ENCODE peak calls at places on chromosomes 12 and 14, in eight cellular contexts. G is mucosa of descending colon, B is heart left ventricle, Q is HCT116, L is A673, W is fibroblast of lung, V is keratinocyte, T is HepG2. F is an unnamed sample.

GRCh38 chr12:108457006-108457733 is 57.9 kb upstream of the FICD start:
- DNase-seq in G (no peak), B (no peak), Q (peak; percentile 33), L (peak; percentile 89), W (peak; percentile 26), V (no peak), T (peak; percentile 69), F (no peak)

GRCh38 chr12:54773593-54773992 is 80.7 kb upstream of the MUCL1 start:
- DNase-seq in G (no peak), B (no peak), Q (no peak), L (no peak), W (no peak), V (no peak), T (no peak), F (no peak)

GRCh38 chr14:85731198-85731597 is 201.3 kb downstream of the FLRT2 start:
- DNase-seq in G (no peak), B (peak; percentile 45), Q (no peak), L (no peak), W (peak; percentile 85), V (no peak), T (no peak), F (no peak)

GRCh38 chr12:117774986-117775775 is 193.6 kb downstream of the KSR2 start:
- DNase-seq in G (no peak), B (no peak), Q (no peak), L (no peak), W (peak; percentile 1), V (no peak), T (no peak), F (no peak)

GRCh38 chr14:89386214-89386886 is 30.7 kb downstream of the FOXN3 start:
- DNase-seq in G (no peak), B (no peak), Q (no peak), L (no peak), W (peak; percentile 67), V (no peak), T (no peak), F (no peak)

GRCh38 chr14:103220982-103221641 is 97.9 kb downstream of the TNFAIP2 start:
- DNase-seq in G (no peak), B (no peak), Q (no peak), L (no peak), W (no peak), V (no peak), T (no peak), F (no peak)

GRCh38 chr14:102817942-102818940 is 41.0 kb downstream of the TRAF3 start:
- DNase-seq in G (no peak), B (no peak), Q (no peak), L (no peak), W (peak; percentile 60), V (no peak), T (no peak), F (no peak)

GRCh38 chr12:27542628-27543027 is 18.6 kb downstream of the PPFIBP1 start:
- DNase-seq in G (no peak), B (no peak), Q (no peak), L (no peak), W (peak; percentile 99), V (peak; percentile 69), T (no peak), F (no peak)

GRCh38 chr12:4587108-4587507 is 25.1 kb downstream of the DYRK4 start:
- DNase-seq in G (no peak), B (no peak), Q (no peak), L (no peak), W (no peak), V (no peak), T (no peak), F (no peak)

GRCh38 chr14:26385302-26385701 is 212.5 kb downstream of the NOVA1 start:
- DNase-seq in G (no peak), B (no peak), Q (no peak), L (no peak), W (no peak), V (no peak), T (no peak), F (no peak)

GRCh38 chr12:94109154-94109553 is 39.2 kb upstream of the PLXNC1 start:
- DNase-seq in G (no peak), B (no peak), Q (no peak), L (no peak), W (peak; percentile 77), V (no peak), T (no peak), F (no peak)

DNA sequence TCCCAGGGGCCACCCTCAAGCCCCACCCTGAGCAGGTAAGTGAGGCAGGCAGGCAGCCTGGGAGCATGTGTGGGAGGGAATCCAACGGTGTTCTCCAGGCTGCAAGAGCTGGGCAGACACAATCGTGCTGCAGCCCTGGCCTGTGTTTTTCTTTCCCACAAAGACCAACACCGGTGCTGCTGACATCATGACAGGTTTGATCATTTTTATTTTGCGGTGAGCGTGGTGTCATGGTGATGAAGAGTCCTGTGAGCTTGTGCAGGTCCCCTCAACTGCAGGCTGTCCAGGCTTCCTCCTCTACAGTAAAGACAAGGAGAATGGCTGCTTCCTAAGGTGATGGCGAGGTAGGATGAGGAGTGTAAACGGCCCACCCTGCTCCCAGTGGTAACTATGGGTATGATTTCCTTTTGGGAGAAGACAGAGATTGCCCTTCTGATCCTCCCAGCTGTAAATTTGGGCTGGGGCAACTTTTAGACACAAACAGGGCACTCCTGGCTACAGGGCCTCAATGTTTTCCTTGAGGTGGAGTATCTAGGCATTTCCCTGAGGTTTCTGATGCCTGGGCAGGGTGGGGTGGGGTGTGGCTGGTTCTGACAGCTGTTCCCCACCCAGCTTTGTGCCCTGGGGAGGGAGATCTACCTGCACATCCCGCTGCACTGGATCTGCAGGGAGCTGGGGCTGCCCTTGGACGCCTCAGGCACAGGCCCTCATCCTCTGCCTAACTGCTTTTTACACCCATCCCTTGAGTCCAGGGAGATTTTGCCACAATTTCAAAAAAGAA is 109.1 kb downstream of the VCPKMT start:
- DNase-seq in G (peak; percentile 85), B (no peak), Q (no peak), L (no peak), W (no peak), V (peak; percentile 73), T (no peak), F (no peak)
- TF ChIP-seq CTCF in G (no peak), B (no peak), Q (peak; percentile 47), L (no peak), W (no peak), V (peak; percentile 53), T (peak; percentile 3), F (no peak)

DNA sequence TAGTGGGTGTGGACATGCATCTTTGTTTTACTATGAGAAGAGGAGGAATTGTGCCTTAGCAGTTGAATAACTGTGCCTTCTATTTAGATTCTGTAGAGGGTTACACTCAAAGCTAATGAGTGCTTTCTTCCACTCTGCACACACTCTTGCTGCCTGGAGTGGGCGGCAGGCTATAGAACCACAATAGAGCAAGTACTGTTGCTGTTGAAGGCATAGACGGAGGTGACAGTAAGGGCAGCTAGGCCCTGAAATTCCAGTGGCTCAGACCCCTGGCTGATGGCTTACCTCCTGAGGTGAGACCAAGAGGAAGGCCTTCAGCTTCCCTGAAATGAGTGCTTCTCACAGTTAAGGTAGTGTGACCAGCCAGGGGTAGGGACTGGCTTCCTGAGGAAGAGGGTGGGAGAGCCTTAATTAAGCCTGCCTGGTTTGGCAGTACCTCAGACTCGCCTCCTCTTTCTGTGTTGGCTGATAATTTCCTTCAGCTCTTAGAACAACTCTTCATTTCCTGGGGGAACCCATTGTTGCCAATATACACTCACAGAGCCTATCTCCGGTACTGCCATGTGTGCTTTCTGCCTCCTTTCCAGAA is 24.7 kb downstream of the SUSD6 start:
- DNase-seq in G (no peak), B (peak; percentile 27), Q (no peak), L (no peak), W (no peak), V (no peak), T (no peak), F (no peak)
- H3K4me1 ChIP-seq in G (peaks cover 62% of the 10 kb centered on the region), B (peaks cover 92% of the 10 kb centered on the region), Q (no peaks in the 10 kb centered on the region), L (peaks cover 11% of the 10 kb centered on the region), W (peaks cover 28% of the 10 kb centered on the region), V (peaks cover 13% of the 10 kb centered on the region), T (peaks cover 87% of the 10 kb centered on the region), F (peaks cover 4% of the 10 kb centered on the region)

GRCh38 chr12:53211476-53212381 is 4.7 kb upstream of the ITGB7 start:
- DNase-seq in G (no peak), B (no peak), Q (no peak), L (no peak), W (no peak), V (no peak), T (no peak), F (no peak)
- TF ChIP-seq CTCF in G (no peak), B (peak; percentile 6), Q (peak; percentile 53), L (peak; percentile 40), W (peak; percentile 10), V (peak; percentile 54), T (peak; percentile 68), F (peak; percentile 21)

GRCh38 chr14:35159742-35160409 is 37.5 kb downstream of the PRORP start:
- DNase-seq in G (no peak), B (no peak), Q (peak; percentile 88), L (peak; percentile 70), W (peak; percentile 95), V (peak; percentile 69), T (peak; percentile 94), F (no peak)

GRCh38 chr14:35155962-35156361 is 33.6 kb downstream of the PRORP start:
- DNase-seq in G (no peak), B (no peak), Q (no peak), L (peak; percentile 72), W (peak; percentile 44), V (no peak), T (no peak), F (no peak)

GRCh38 chr14:35161231-35161630 is 38.9 kb downstream of the PRORP start:
- DNase-seq in G (no peak), B (no peak), Q (no peak), L (no peak), W (no peak), V (no peak), T (no peak), F (no peak)

GRCh38 chr14:35158951-35159653 is 36.8 kb downstream of the PRORP start:
- DNase-seq in G (no peak), B (no peak), Q (no peak), L (peak; percentile 45), W (peak; percentile 58), V (no peak), T (peak; percentile 44), F (no peak)

GRCh38 chr14:35158491-35158890 is 36.1 kb downstream of the PRORP start:
- DNase-seq in G (no peak), B (no peak), Q (no peak), L (no peak), W (no peak), V (no peak), T (no peak), F (no peak)
- H3K4me1 ChIP-seq in G (no peaks in the 10 kb centered on the region), B (peaks cover 64% of the 10 kb centered on the region), Q (peaks cover 22% of the 10 kb centered on the region), L (peaks cover 73% of the 10 kb centered on the region), W (peaks cover 2% of the 10 kb centered on the region), V (peaks cover 42% of the 10 kb centered on the region), T (peaks cover 26% of the 10 kb centered on the region), F (peaks cover 22% of the 10 kb centered on the region)

DNA sequence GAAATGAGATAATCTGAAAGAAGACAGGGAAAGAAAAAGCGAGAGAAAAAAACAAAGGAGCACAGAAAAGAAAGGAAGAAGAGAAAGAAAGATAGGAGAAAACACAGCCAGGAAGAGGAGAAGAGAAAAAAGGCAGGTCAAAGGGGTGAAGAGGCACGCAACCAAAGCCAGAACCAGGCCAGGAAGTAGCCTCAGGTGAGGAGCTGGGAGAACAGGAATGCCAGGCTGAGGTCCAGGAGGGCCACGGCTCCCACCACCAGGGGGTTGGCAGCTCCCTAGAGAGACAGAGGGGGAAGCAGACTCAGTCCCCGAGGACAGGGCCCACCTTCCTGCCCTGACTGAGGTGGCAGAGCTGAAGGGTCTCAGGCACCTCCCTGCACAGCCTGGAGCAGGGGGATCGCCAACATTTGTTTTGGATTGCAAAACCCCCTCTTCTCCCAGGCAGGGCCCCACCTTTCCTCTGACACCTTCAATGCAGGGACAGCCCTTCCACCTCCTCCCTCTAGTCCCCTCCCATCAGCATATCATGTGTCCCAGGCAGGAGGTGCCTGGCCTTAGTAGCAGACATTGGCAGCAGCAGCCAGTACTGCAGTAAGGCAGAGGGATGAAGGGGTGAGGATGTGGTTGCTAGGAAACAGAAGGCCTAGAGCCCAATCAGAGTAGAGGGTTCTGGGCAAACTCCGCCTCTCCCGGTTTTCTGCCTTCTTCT is 2.0 kb upstream of the AP1G2 start:
- DNase-seq in G (no peak), B (no peak), Q (peak; percentile 58), L (peak; percentile 49), W (no peak), V (no peak), T (peak; percentile 84), F (no peak)
- TF ChIP-seq CTCF in G (no peak), B (no peak), Q (peak; percentile 31), L (no peak), W (no peak), V (no peak), T (peak; percentile 38), F (no peak)

F was measured in right lobe of liver.